ENCODE peak calls at places on chromosomes 16 and 17, in eight cellular contexts. F is heart right ventricle, B is uterus, N is ascending aorta, Z is colonic mucosa, O is WERI-Rb-1, G is body of pancreas, X is cardiac muscle cell. J is an unnamed sample.
A peak's percentile ranks its signal among the peaks of the same experiment; 100 is the strongest.

GRCh38 chr17:47246120-47246519 is 7.5 kb upstream of the ITGB3 start:
- DNase-seq in F (no peak), B (no peak), N (no peak), Z (no peak), O (no peak), G (no peak), X (no peak), J (no peak)

GRCh38 chr16:47018223-47018891 is 44.9 kb upstream of the DNAJA2 start:
- DNase-seq in F (no peak), B (no peak), N (no peak), Z (peak; percentile 28), O (peak; percentile 69), G (peak; percentile 63), X (peak; percentile 18), J (peak; percentile 60)

GRCh38 chr17:19712436-19713004 is 3.9 kb downstream of the SLC47A2 start:
- DNase-seq in F (no peak), B (no peak), N (peak; percentile 28), Z (peak; percentile 5), O (no peak), G (no peak), X (no peak), J (no peak)

GRCh38 chr17:909642-910323 is 69.8 kb downstream of the NXN start:
- DNase-seq in F (no peak), B (peak; percentile 72), N (no peak), Z (no peak), O (no peak), G (no peak), X (peak; percentile 62), J (no peak)

GRCh38 chr16:1152651-1153259 is at the start of gene CACNA1H:
- DNase-seq in F (peak; percentile 51), B (peak; percentile 65), N (no peak), Z (no peak), O (peak; percentile 61), G (no peak), X (no peak), J (peak; percentile 21)

GRCh38 chr16:31472559-31473203 is 729 bp downstream of the TGFB1I1 start:
- DNase-seq in F (peak; percentile 90), B (peak; percentile 97), N (peak; percentile 97), Z (peak; percentile 92), O (peak; percentile 58), G (peak; percentile 82), X (peak; percentile 97), J (peak; percentile 92)

GRCh38 chr17:17021194-17021863 is 20.9 kb upstream of the MPRIP start:
- DNase-seq in F (peak; percentile 57), B (no peak), N (peak; percentile 88), Z (no peak), O (peak; percentile 36), G (peak; percentile 80), X (peak; percentile 63), J (peak; percentile 36)

GRCh38 chr17:28577466-28577824 is 750 bp upstream of the ALDOC start:
- DNase-seq in F (no peak), B (no peak), N (no peak), Z (no peak), O (no peak), G (no peak), X (no peak), J (no peak)

GRCh38 chr17:81160306-81160705 is 5.0 kb upstream of the PVALEF start:
- DNase-seq in F (peak; percentile 66), B (no peak), N (no peak), Z (no peak), O (no peak), G (peak; percentile 60), X (no peak), J (peak; percentile 60)

GRCh38 chr17:76382803-76383644 is 1.4 kb upstream of the SPHK1 start:
- DNase-seq in F (peak; percentile 55), B (no peak), N (peak; percentile 82), Z (peak; percentile 76), O (peak; percentile 65), G (peak; percentile 40), X (peak; percentile 75), J (peak; percentile 81)

GRCh38 chr17:78111727-78112507 is 16.6 kb downstream of the TMC6 start:
- DNase-seq in F (no peak), B (no peak), N (no peak), Z (no peak), O (no peak), G (no peak), X (no peak), J (no peak)

GRCh38 chr16:58306327-58306726 is 11.5 kb upstream of the PRSS54 start:
- DNase-seq in F (no peak), B (no peak), N (no peak), Z (peak; percentile 36), O (peak; percentile 54), G (peak; percentile 22), X (peak; percentile 56), J (no peak)

GRCh38 chr16:12971216-12971615 is 69.8 kb downstream of the SHISA9 start:
- DNase-seq in F (no peak), B (no peak), N (no peak), Z (no peak), O (peak; percentile 77), G (no peak), X (no peak), J (no peak)

GRCh38 chr16:56614549-56614991 is 6.2 kb downstream of the MT2A start:
- DNase-seq in F (no peak), B (no peak), N (no peak), Z (no peak), O (no peak), G (no peak), X (no peak), J (no peak)

GRCh38 chr16:86044881-86045600 is 146.1 kb downstream of the IRF8 start:
- DNase-seq in F (no peak), B (no peak), N (no peak), Z (peak; percentile 45), O (no peak), G (no peak), X (no peak), J (peak; percentile 54)

GRCh38 chr16:87945351-87946042 is 5.7 kb upstream of the BANP start:
- DNase-seq in F (peak; percentile 80), B (peak; percentile 60), N (peak; percentile 79), Z (peak; percentile 75), O (peak; percentile 75), G (peak; percentile 82), X (peak; percentile 84), J (peak; percentile 76)

GRCh38 chr17:34436607-34437006 is 73.6 kb upstream of the CCL1 start:
- DNase-seq in F (no peak), B (no peak), N (no peak), Z (no peak), O (no peak), G (no peak), X (no peak), J (no peak)

GRCh38 chr17:64020068-64020766 is at the start of gene ICAM2:
- DNase-seq in F (peak; percentile 63), B (peak; percentile 33), N (peak; percentile 77), Z (peak; percentile 67), O (no peak), G (peak; percentile 55), X (no peak), J (peak; percentile 70)

GRCh38 chr16:35147556-35148504 is 1688.4 kb downstream of the TP53TG3F start:
- DNase-seq in F (no peak), B (no peak), N (no peak), Z (no peak), O (no peak), G (no peak), X (no peak), J (no peak)

GRCh38 chr16:53546988-53547391 is 44.0 kb upstream of the AKTIP start:
- DNase-seq in F (no peak), B (no peak), N (no peak), Z (no peak), O (peak; percentile 34), G (no peak), X (no peak), J (no peak)

GRCh38 chr17:11240041-11240801 is 792 bp upstream of the SHISA6 start:
- DNase-seq in F (peak; percentile 23), B (no peak), N (no peak), Z (peak; percentile 22), O (peak; percentile 40), G (peak; percentile 17), X (no peak), J (peak; percentile 8)

DNA sequence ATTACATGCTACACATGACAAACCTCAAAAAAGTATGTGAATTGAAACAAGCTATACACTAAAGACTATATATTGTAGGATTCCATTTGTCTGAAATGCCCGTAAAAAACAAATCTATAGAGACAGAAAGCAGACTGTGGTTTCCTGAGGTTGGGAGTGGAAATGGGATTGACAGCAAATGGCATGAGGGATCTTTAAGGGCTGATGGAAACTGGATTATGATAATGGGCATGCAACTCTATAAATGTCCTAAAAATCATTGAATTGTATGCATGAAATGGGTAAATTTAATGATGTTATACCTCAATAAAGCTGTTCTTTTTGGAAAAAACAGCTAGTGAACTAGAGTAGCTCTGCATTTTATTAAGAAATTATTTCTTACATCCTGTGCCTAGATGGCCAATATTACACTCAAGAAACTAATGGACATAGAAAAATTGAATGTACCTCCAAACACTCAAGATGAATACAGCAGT is 416 bp upstream of the ANKS4B start:
- DNase-seq in F (no peak), B (no peak), N (no peak), Z (no peak), O (no peak), G (no peak), X (no peak), J (no peak)
- H3K4me3 ChIP-seq in F (no peak overlapping the region), B (no peak overlapping the region), N (no peak overlapping the region), Z (no peak overlapping the region), O (no peak overlapping the region), G (no peak overlapping the region), X (no peak overlapping the region), J (peak overlapping the region; percentile 13)

GRCh38 chr17:16013943-16014407 is 14.4 kb downstream of the TTC19 start:
- DNase-seq in F (no peak), B (no peak), N (no peak), Z (no peak), O (no peak), G (no peak), X (peak; percentile 85), J (no peak)
- TF ChIP-seq CTCF in F (peak; percentile 41), B (peak; percentile 36), N (peak; percentile 31), Z (peak; percentile 31), O (peak; percentile 58), G (peak; percentile 47), X (peak; percentile 67), J (no peak)

DNA sequence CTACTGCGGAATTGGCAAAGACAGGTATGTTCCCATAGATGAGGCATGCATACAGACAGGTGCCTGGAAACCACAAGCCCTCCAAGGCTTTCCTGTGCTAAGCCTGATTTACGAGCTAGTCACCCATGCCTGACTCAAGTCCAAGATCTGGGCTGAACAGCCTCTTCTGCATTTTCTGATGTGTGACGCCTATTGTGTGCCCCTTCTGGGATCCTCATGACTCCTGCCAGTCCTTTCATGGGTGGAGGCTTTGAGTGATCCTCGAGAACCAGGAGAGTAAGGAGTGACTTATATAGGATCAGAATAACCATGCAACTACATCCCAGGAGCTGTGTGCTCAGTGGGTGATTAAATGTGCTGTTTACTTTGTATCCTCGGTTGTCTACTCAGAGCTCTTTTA is 373.1 kb upstream of the DYNLRB2 start:
- DNase-seq in F (no peak), B (no peak), N (no peak), Z (no peak), O (no peak), G (no peak), X (no peak), J (no peak)
- H3K9me3 ChIP-seq in F (no peaks in the 10 kb centered on the region), B (peaks cover 2% of the 10 kb centered on the region), N (no peaks in the 10 kb centered on the region), Z (no peaks in the 10 kb centered on the region), O (no peaks in the 10 kb centered on the region), G (no peaks in the 10 kb centered on the region), X (no peaks in the 10 kb centered on the region), J (no peaks in the 10 kb centered on the region)

DNA sequence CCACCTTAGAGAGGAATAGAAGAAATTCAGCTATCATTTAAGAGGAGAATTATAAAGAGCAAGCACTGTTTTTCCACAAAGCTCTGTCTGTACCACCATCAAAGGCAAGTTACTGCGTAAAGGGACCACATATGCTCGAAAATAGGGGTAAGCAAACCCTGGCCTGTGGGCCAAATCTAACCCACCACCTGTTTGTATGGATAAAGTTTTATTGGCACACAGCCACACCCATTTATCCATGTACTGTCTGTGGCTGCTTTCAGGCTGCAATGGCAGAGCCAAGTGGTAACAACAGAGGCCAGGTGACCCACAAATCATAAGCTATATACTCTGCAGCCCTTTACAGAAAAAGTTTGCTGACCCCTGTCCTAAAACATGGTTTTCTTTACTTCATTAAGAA is 180.3 kb downstream of the MRTFB start:
- DNase-seq in F (no peak), B (no peak), N (no peak), Z (no peak), O (no peak), G (no peak), X (no peak), J (no peak)
- H3K4me3 ChIP-seq in F (no peak overlapping the region), B (no peak overlapping the region), N (no peak overlapping the region), Z (no peak overlapping the region), O (no peak overlapping the region), G (no peak overlapping the region), X (no peak overlapping the region), J (no peak overlapping the region)

J was measured in mucosa of descending colon.